ENCODE peak calls at places on chromosomes 12 and 14, in five cellular contexts. L is gastrocnemius medialis, A is AG09309, Z is progenitor cell of endocrine pancreas, V is upper lobe of right lung. E is an unnamed sample.

GRCh38 chr12:28360253-28360652 is 170.0 kb downstream of the CCDC91 start:
- DNase-seq in A (no peak), Z (no peak), V (no peak), L (no peak), E (no peak)

GRCh38 chr14:71474291-71474690 is 457.9 kb upstream of the RGS6 start:
- DNase-seq in Z (no peak), L (no peak), V (no peak), A (no peak), E (no peak)

GRCh38 chr12:8746046-8746445 is 48.3 kb downstream of the RIMKLB start:
- DNase-seq in V (no peak), A (no peak), L (no peak), Z (no peak), E (no peak)

GRCh38 chr12:46367351-46368029 is 5.1 kb downstream of the SLC38A2 start:
- DNase-seq in A (no peak), Z (no peak), L (no peak), V (no peak), E (no peak)

GRCh38 chr12:113041560-113041959 is 15.0 kb upstream of the DTX1 start:
- DNase-seq in V (no peak), A (no peak), Z (no peak), L (no peak), E (no peak)

GRCh38 chr14:103123634-103124500 is 606 bp downstream of the TNFAIP2 start:
- DNase-seq in A (no peak), Z (no peak), V (no peak), L (peak), E (no peak)

GRCh38 chr12:57722716-57723629 is 15.6 kb downstream of the AGAP2 start:
- DNase-seq in A (no peak), V (no peak), Z (no peak), L (no peak), E (no peak)

GRCh38 chr12:46133751-46134150 is 135.1 kb downstream of the SLC38A1 start:
- DNase-seq in A (no peak), V (no peak), Z (no peak), L (no peak), E (no peak)

GRCh38 chr14:91417134-91417982 is at the start of gene CCDC88C:
- DNase-seq in V (peak), L (no peak), Z (peak), A (no peak), E (peak)
- TF ChIP-seq CTCF in V (no peak), L (no peak), Z (peak), A (no peak), E (no peak)

DNA sequence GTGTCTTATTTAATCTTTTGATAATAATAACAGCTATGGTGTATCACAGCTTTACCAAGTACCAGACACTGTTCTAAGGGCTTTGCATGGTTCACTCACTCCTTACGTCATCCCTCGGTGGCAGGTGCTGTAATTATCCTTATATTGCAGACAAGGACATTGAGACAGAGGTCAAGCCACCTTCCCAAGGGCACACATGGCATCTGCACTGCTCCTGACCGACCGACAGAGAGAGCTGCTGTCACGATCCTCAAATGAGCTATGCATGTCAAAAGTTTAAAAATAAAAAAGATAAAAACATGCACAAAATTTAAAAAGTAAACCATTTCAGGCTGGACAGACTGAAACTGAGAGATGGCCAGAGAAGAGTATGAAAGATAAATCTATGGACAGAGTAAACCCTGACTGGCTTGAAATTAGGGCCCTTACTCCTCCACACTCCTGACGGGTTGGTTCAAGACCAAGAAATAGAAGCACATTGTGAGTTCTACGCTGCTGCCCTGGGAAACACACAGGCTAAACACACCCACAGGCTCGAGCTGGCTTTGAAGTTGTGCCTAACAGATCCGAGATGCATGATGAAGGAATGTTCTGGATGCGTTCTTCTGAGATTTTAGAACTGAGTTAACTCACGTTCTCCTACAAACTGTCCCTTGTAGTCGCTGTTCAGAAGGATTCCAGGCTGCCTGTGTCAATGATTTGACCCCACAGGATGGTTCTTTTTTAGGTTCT is 268.7 kb downstream of the ZFP36L1 start:
- DNase-seq in Z (no peak), A (no peak), L (peak), V (no peak), E (no peak)
- TF ChIP-seq CTCF in Z (no peak), A (peak), L (peak), V (peak), E (no peak)

DNA sequence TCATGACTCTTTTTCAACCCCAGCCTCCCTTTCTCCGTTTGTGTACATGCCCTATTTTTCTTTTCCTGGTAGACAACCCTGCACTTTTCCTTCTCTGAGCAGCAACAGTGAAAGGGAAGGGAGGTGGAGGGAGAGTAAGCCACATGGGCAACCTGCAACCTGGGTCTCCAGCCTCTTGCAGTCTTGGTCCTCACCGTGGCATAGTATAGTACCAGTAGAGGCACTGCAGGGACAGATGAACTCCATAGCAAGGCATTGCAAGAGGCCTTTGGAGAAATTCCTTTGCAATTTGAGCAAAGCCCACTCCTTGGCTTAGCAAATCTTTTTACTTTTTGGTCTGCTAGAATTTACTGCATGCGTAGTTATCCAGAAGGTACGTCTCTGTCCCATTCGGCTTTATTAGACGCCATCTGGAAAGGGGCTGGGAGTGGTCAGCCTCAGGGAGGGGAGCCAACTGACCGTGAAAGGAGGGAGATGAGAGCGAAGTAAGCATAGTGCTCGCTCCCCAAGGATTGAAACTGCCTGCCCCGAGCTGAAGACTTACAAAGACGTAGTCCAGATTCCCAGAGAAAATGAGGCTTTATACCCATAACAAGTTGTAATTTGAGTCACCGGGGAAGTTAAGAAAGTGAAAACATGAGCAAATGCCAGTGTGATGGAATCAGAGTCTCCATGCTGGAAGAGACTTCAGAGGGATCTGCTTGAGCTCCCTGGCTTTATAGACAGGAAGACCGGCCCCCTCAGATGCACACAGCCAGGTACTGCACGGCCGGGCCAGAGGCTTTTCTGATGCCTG is 331.9 kb downstream of the CACNA1C start:
- DNase-seq in A (peak), L (no peak), Z (no peak), V (no peak), E (no peak)
- TF ChIP-seq CTCF in A (peak), L (no peak), Z (peak), V (no peak), E (no peak)

GRCh38 chr12:62581288-62582064 is 114.8 kb downstream of the MON2 start:
- DNase-seq in V (no peak), Z (no peak), L (no peak), A (no peak), E (no peak)
- TF ChIP-seq CTCF in V (peak), Z (peak), L (peak), A (peak), E (peak)

GRCh38 chr12:80837342-80837978 is 100.3 kb downstream of the LIN7A start:
- DNase-seq in V (no peak), Z (no peak), L (no peak), A (peak), E (no peak)
- TF ChIP-seq CTCF in V (peak), Z (peak), L (peak), A (peak), E (no peak)

GRCh38 chr12:21248679-21249078 is 86.0 kb downstream of the SLCO1A2 start:
- DNase-seq in Z (no peak), L (no peak), A (no peak), V (no peak), E (no peak)
- TF ChIP-seq CTCF in Z (peak), L (no peak), A (peak), V (peak), E (peak)

DNA sequence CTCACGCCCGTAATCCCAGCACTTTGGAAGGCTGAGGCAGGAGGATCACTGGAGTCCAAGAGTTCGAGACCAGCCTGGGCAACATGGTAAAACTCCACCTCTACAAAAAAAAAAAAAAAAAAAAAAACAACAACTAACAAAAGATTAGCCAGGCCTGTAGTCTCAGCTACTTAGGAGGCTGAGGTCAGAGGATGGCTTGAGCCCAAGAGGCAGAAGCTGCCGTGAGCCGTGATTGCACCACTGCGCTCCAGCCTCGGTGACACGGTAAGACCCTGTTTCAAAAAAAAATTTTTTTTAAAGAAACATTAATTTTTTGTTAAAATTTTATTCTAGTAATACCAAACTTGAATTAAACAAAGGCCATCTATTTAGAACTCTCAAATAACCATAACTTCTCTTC is 77.8 kb downstream of the PPP2R5E start:
- DNase-seq in Z (no peak), A (no peak), L (peak), V (no peak), E (no peak)
- TF ChIP-seq CTCF in Z (no peak), A (no peak), L (no peak), V (no peak), E (no peak)

GRCh38 chr12:52879394-52880351 is 25.2 kb downstream of the KRT8 start:
- DNase-seq in V (peak), L (peak), Z (peak), A (peak), E (peak)

GRCh38 chr12:52878507-52879393 is 26.1 kb downstream of the KRT8 start:
- DNase-seq in Z (no peak), A (no peak), V (no peak), L (no peak), E (no peak)

GRCh38 chr12:52876371-52876770 is 27.6 kb upstream of the KRT78 start:
- DNase-seq in L (no peak), Z (no peak), V (peak), A (no peak), E (no peak)

GRCh38 chr12:52874573-52875435 is 26.0 kb upstream of the KRT78 start:
- DNase-seq in L (no peak), V (no peak), A (no peak), Z (no peak), E (no peak)

GRCh38 chr12:52877242-52877641 is 27.6 kb downstream of the KRT8 start:
- DNase-seq in A (no peak), V (no peak), L (no peak), Z (no peak), E (no peak)
- TF ChIP-seq CTCF in A (no peak), V (no peak), L (no peak), Z (no peak), E (no peak)

DNA sequence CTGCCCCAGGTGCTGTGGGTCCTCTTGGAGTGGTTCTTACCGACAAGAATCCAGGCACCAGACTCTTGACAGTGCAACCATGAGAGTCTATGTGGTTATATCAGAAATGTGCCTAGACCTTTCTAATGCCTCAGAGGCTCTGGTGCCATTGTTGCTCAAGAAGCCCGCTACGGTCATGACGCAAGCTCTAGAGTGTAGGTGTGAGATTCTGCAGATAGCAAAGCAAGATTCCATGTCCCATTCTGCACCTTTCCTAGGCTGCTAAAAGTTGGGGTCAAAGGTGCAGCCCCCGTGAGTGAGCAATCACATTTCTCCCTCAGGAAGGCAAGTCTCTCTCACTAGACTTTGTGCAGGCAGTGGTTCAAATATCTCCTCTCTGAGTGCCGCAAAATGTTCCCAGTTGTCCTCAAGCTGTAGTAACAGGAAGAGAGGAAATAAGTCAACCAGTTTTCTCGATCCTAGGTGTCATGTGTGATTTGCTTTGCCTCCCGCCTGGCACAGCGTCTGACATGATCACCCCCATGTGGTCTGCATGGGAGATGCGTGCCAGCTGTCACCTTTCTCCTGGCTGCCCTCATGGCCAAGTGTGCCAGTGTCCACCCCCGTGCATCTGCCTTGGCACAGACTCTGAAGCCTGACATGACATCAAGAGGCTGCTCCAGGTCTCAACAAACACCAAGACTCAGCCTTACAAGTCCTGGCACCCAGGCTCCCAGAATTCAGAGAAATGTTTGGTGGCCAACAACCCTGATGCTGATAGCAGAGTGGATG is 122.5 kb upstream of the COCH start:
- DNase-seq in A (no peak), Z (no peak), L (no peak), V (no peak), E (no peak)
- TF ChIP-seq CTCF in A (no peak), Z (no peak), L (no peak), V (no peak), E (no peak)